ENCODE peak calls at places on chromosome 19, in eight cellular contexts. One of them, this sample, is unnamed.

GRCh38 chr19:23420824-23421223 is 25.6 kb upstream of the ZNF91 start:
- DNase-seq in choroid plexus epithelial cell: no peak
- DNase-seq in fibroblast of pulmonary artery: no peak
- DNase-seq in aorta: no peak
- DNase-seq in fibroblast of the aortic adventitia: no peak
- DNase-seq in AG09309: no peak
- DNase-seq in HFF-Myc: no peak
- DNase-seq in fibroblast of lung: no peak
- DNase-seq in this sample: no peak

GRCh38 chr19:29546583-29547190 is 20.9 kb downstream of the VSTM2B start:
- DNase-seq in HFF-Myc: no peak
- DNase-seq in AG09309: no peak
- DNase-seq in fibroblast of the aortic adventitia: no peak
- DNase-seq in aorta: no peak
- DNase-seq in fibroblast of pulmonary artery: no peak
- DNase-seq in choroid plexus epithelial cell: no peak
- DNase-seq in fibroblast of lung: no peak
- DNase-seq in this sample: no peak

GRCh38 chr19:46674416-46675178 is 13.6 kb upstream of the DACT3 start:
- DNase-seq in choroid plexus epithelial cell: peak; percentile 36
- DNase-seq in fibroblast of the aortic adventitia: no peak
- DNase-seq in aorta: no peak
- DNase-seq in fibroblast of lung: no peak
- DNase-seq in AG09309: no peak
- DNase-seq in HFF-Myc: no peak
- DNase-seq in fibroblast of pulmonary artery: peak; percentile 25
- DNase-seq in this sample: no peak

GRCh38 chr19:54526972-54527371 is 24.3 kb downstream of the LAIR2 start:
- DNase-seq in AG09309: no peak
- DNase-seq in choroid plexus epithelial cell: no peak
- DNase-seq in HFF-Myc: no peak
- DNase-seq in aorta: no peak
- DNase-seq in fibroblast of pulmonary artery: no peak
- DNase-seq in fibroblast of lung: no peak
- DNase-seq in fibroblast of the aortic adventitia: no peak
- DNase-seq in this sample: no peak

GRCh38 chr19:16274466-16274865 is 50.2 kb upstream of the KLF2 start:
- DNase-seq in fibroblast of lung: no peak
- DNase-seq in fibroblast of pulmonary artery: peak; percentile 60
- DNase-seq in aorta: no peak
- DNase-seq in choroid plexus epithelial cell: no peak
- DNase-seq in HFF-Myc: no peak
- DNase-seq in fibroblast of the aortic adventitia: peak; percentile 25
- DNase-seq in AG09309: no peak
- DNase-seq in this sample: peak; percentile 39

GRCh38 chr19:53002479-53002878 is 11.2 kb upstream of the ERVV-1 start:
- DNase-seq in fibroblast of lung: no peak
- DNase-seq in AG09309: no peak
- DNase-seq in aorta: no peak
- DNase-seq in HFF-Myc: no peak
- DNase-seq in fibroblast of pulmonary artery: no peak
- DNase-seq in fibroblast of the aortic adventitia: no peak
- DNase-seq in choroid plexus epithelial cell: no peak
- DNase-seq in this sample: no peak

GRCh38 chr19:35963514-35963913 is 27.3 kb downstream of the LRFN3 start:
- DNase-seq in HFF-Myc: peak; percentile 62
- DNase-seq in aorta: no peak
- DNase-seq in AG09309: no peak
- DNase-seq in fibroblast of lung: peak; percentile 57
- DNase-seq in choroid plexus epithelial cell: peak; percentile 76
- DNase-seq in fibroblast of pulmonary artery: peak; percentile 74
- DNase-seq in fibroblast of the aortic adventitia: peak; percentile 62
- DNase-seq in this sample: peak; percentile 64

GRCh38 chr19:46392252-46392801 is 21.0 kb downstream of the CCDC8 start:
- DNase-seq in fibroblast of pulmonary artery: peak; percentile 75
- DNase-seq in fibroblast of the aortic adventitia: peak; percentile 67
- DNase-seq in HFF-Myc: no peak
- DNase-seq in choroid plexus epithelial cell: peak; percentile 71
- DNase-seq in AG09309: peak; percentile 31
- DNase-seq in aorta: peak; percentile 58
- DNase-seq in fibroblast of lung: peak; percentile 84
- DNase-seq in this sample: peak; percentile 65

GRCh38 chr19:869245-870177 is 10.0 kb downstream of the CFD start:
- DNase-seq in choroid plexus epithelial cell: peak; percentile 96
- DNase-seq in aorta: peak; percentile 89
- DNase-seq in fibroblast of lung: peak; percentile 96
- DNase-seq in fibroblast of pulmonary artery: peak; percentile 89
- DNase-seq in AG09309: peak; percentile 79
- DNase-seq in fibroblast of the aortic adventitia: peak; percentile 98
- DNase-seq in HFF-Myc: peak; percentile 90
- DNase-seq in this sample: peak; percentile 96

GRCh38 chr19:55418185-55418584 is 10.6 kb upstream of the UBE2S start:
- DNase-seq in choroid plexus epithelial cell: peak; percentile 92
- DNase-seq in fibroblast of lung: peak; percentile 86
- DNase-seq in aorta: no peak
- DNase-seq in fibroblast of pulmonary artery: peak; percentile 88
- DNase-seq in fibroblast of the aortic adventitia: peak; percentile 90
- DNase-seq in AG09309: peak; percentile 62
- DNase-seq in HFF-Myc: peak; percentile 61
- DNase-seq in this sample: peak; percentile 85

GRCh38 chr19:964761-965694 is 19.1 kb upstream of the WDR18 start:
- DNase-seq in choroid plexus epithelial cell: peak; percentile 45
- DNase-seq in HFF-Myc: no peak
- DNase-seq in aorta: no peak
- DNase-seq in fibroblast of pulmonary artery: no peak
- DNase-seq in AG09309: no peak
- DNase-seq in fibroblast of lung: peak; percentile 23
- DNase-seq in fibroblast of the aortic adventitia: no peak
- DNase-seq in this sample: peak; percentile 47

GRCh38 chr19:48751835-48752510 is 468 bp downstream of the FUT1 start:
- DNase-seq in fibroblast of pulmonary artery: no peak
- DNase-seq in fibroblast of the aortic adventitia: no peak
- DNase-seq in aorta: no peak
- DNase-seq in choroid plexus epithelial cell: no peak
- DNase-seq in fibroblast of lung: no peak
- DNase-seq in HFF-Myc: no peak
- DNase-seq in AG09309: no peak
- DNase-seq in this sample: no peak

GRCh38 chr19:5804516-5805464 is at the start of gene NRTN:
- DNase-seq in AG09309: no peak
- DNase-seq in choroid plexus epithelial cell: no peak
- DNase-seq in aorta: peak; percentile 44
- DNase-seq in fibroblast of lung: no peak
- DNase-seq in fibroblast of pulmonary artery: no peak
- DNase-seq in HFF-Myc: no peak
- DNase-seq in fibroblast of the aortic adventitia: no peak
- DNase-seq in this sample: no peak

GRCh38 chr19:51614789-51615188 is 15.4 kb downstream of the SIGLEC5 start:
- DNase-seq in fibroblast of lung: no peak
- DNase-seq in fibroblast of pulmonary artery: no peak
- DNase-seq in aorta: no peak
- DNase-seq in AG09309: no peak
- DNase-seq in fibroblast of the aortic adventitia: no peak
- DNase-seq in choroid plexus epithelial cell: no peak
- DNase-seq in HFF-Myc: no peak
- DNase-seq in this sample: no peak

GRCh38 chr19:23795462-23795861 is 36.8 kb upstream of the ZNF681 start:
- DNase-seq in fibroblast of lung: no peak
- DNase-seq in choroid plexus epithelial cell: no peak
- DNase-seq in fibroblast of pulmonary artery: no peak
- DNase-seq in fibroblast of the aortic adventitia: no peak
- DNase-seq in HFF-Myc: no peak
- DNase-seq in aorta: no peak
- DNase-seq in AG09309: no peak
- DNase-seq in this sample: no peak

GRCh38 chr19:32337176-32337808 is 8.1 kb upstream of the ZNF507 start:
- DNase-seq in fibroblast of pulmonary artery: no peak
- DNase-seq in aorta: no peak
- DNase-seq in choroid plexus epithelial cell: no peak
- DNase-seq in AG09309: no peak
- DNase-seq in fibroblast of the aortic adventitia: no peak
- DNase-seq in fibroblast of lung: no peak
- DNase-seq in HFF-Myc: no peak
- DNase-seq in this sample: no peak
- H3K4me3 ChIP-seq in fibroblast of pulmonary artery: peak overlapping the region; percentile 53
- H3K4me3 ChIP-seq in aorta: peak overlapping the region; percentile 48
- H3K4me3 ChIP-seq in choroid plexus epithelial cell: no peak overlapping the region
- H3K4me3 ChIP-seq in AG09309: no peak overlapping the region
- H3K4me3 ChIP-seq in fibroblast of the aortic adventitia: peak overlapping the region; percentile 52
- H3K4me3 ChIP-seq in fibroblast of lung: peak overlapping the region; percentile 36
- H3K4me3 ChIP-seq in HFF-Myc: no peak overlapping the region
- H3K4me3 ChIP-seq in this sample: no peak overlapping the region

DNA sequence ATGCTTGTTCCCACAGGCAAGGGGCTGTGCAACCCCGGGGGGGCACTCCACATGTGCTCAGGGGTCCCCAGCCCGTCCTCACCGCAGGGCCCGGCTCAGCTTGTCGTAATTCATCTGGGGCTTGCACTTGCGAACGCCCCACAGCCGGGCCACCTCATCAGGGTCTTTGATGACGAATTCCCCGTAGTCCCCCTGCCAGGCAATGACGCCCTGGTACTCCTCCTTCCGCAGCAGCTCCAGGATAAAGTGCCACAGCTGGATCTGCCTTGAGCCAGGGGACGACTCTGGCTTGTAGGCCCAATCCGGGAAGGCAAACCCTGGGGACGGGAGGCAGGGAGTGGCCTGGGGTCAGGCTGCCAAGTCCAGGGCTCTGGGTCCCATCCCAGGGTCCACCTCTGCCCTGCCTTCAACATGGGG is 4.7 kb downstream of the ERF start:
- DNase-seq in aorta: peak; percentile 73
- DNase-seq in choroid plexus epithelial cell: no peak
- DNase-seq in HFF-Myc: no peak
- DNase-seq in fibroblast of pulmonary artery: no peak
- DNase-seq in AG09309: no peak
- DNase-seq in fibroblast of the aortic adventitia: no peak
- DNase-seq in fibroblast of lung: no peak
- DNase-seq in this sample: no peak
- H3K4me3 ChIP-seq in aorta: no peak overlapping the region
- H3K4me3 ChIP-seq in choroid plexus epithelial cell: no peak overlapping the region
- H3K4me3 ChIP-seq in HFF-Myc: peak overlapping the region; percentile 93
- H3K4me3 ChIP-seq in fibroblast of pulmonary artery: peak overlapping the region; percentile 42
- H3K4me3 ChIP-seq in AG09309: no peak overlapping the region
- H3K4me3 ChIP-seq in fibroblast of the aortic adventitia: peak overlapping the region; percentile 58
- H3K4me3 ChIP-seq in fibroblast of lung: no peak overlapping the region
- H3K4me3 ChIP-seq in this sample: no peak overlapping the region

DNA sequence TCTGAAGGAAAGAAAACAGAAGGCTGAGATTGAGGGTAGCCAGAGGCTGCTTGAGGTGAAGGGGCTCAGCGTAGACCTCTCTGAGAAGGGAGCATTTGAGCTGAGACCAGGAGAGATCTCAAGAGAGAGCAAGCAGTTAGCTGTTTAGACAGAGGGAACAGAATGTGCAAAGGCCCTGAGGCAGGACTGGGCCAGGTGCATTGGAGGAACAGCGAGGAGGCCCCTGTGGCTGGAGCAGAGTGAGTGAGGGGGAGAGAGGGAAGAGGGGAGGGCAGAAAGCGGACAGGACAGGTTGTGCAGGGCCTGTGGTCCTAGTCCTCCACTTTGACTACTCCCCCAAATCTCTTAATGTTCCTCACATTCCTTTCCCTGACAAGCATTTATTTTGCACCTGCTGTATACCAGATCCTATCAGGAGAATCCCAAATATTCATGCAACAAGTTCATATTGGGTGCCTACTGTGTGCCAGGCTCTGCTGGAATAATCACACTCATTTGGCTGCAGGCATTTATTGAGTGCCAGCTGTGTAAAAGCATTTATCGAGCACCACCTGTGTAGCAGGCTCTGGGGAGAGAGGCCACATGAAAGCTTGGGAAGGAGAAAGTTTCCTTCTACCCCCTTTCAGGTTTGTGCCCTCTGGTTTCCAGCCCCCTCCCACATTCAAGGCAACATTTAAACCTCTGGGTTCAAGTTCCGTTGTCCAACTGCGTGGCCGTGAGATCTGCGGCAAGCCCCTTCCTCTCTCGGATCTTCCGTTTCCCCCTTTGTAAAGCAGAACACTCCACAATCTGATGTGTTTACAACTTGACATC is 36.5 kb downstream of the NFIC start:
- DNase-seq in AG09309: no peak
- DNase-seq in HFF-Myc: no peak
- DNase-seq in fibroblast of lung: no peak
- DNase-seq in choroid plexus epithelial cell: no peak
- DNase-seq in fibroblast of pulmonary artery: no peak
- DNase-seq in fibroblast of the aortic adventitia: no peak
- DNase-seq in aorta: no peak
- DNase-seq in this sample: no peak
- H3K4me3 ChIP-seq in AG09309: peak overlapping the region; percentile 12
- H3K4me3 ChIP-seq in HFF-Myc: peak overlapping the region; percentile 31
- H3K4me3 ChIP-seq in fibroblast of lung: no peak overlapping the region
- H3K4me3 ChIP-seq in choroid plexus epithelial cell: no peak overlapping the region
- H3K4me3 ChIP-seq in fibroblast of pulmonary artery: no peak overlapping the region
- H3K4me3 ChIP-seq in fibroblast of the aortic adventitia: no peak overlapping the region
- H3K4me3 ChIP-seq in aorta: no peak overlapping the region
- H3K4me3 ChIP-seq in this sample: no peak overlapping the region

GRCh38 chr19:3368441-3368795 is 2.0 kb downstream of the NFIC start:
- DNase-seq in choroid plexus epithelial cell: no peak
- DNase-seq in aorta: no peak
- DNase-seq in fibroblast of pulmonary artery: no peak
- DNase-seq in HFF-Myc: no peak
- DNase-seq in fibroblast of lung: no peak
- DNase-seq in AG09309: no peak
- DNase-seq in fibroblast of the aortic adventitia: no peak
- DNase-seq in this sample: no peak
- H3K4me3 ChIP-seq in choroid plexus epithelial cell: peak overlapping the region; percentile 74
- H3K4me3 ChIP-seq in aorta: peak overlapping the region; percentile 96
- H3K4me3 ChIP-seq in fibroblast of pulmonary artery: peak overlapping the region; percentile 81
- H3K4me3 ChIP-seq in HFF-Myc: peak overlapping the region; percentile 82
- H3K4me3 ChIP-seq in fibroblast of lung: peak overlapping the region; percentile 70
- H3K4me3 ChIP-seq in AG09309: peak overlapping the region; percentile 69
- H3K4me3 ChIP-seq in fibroblast of the aortic adventitia: peak overlapping the region; percentile 78
- H3K4me3 ChIP-seq in this sample: peak overlapping the region; percentile 82

DNA sequence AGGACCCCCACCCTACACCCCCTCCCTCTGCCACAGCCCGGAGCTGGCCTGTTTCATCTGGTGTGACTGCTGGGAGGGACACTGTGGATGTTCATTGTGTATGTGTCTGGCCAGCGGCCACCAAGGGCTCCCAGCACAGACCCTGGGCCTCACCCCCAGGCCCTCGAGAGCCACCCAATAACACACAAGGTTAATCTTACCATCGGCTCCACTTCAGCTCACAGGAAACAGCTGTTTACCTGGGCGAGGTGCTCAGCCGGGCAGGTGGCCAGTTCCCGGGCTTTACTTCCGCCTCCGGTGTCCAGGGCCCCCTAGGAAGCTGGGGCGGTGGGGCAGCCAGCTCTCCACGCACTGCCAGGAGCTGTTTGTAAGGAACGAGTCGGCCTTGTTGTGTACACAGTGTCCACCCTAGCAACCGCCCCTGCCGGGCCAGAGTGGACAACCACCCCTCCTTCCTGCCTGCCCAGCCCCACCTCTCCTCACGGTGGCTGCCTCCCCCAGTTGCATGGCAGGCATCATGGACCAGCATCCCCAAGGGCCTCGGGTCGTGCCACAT is 49.5 kb downstream of the COMP start:
- DNase-seq in choroid plexus epithelial cell: peak; percentile 27
- DNase-seq in HFF-Myc: no peak
- DNase-seq in AG09309: no peak
- DNase-seq in fibroblast of the aortic adventitia: no peak
- DNase-seq in aorta: no peak
- DNase-seq in fibroblast of pulmonary artery: peak; percentile 13
- DNase-seq in fibroblast of lung: no peak
- DNase-seq in this sample: no peak
- H3K4me3 ChIP-seq in choroid plexus epithelial cell: no peak overlapping the region
- H3K4me3 ChIP-seq in HFF-Myc: no peak overlapping the region
- H3K4me3 ChIP-seq in AG09309: no peak overlapping the region
- H3K4me3 ChIP-seq in fibroblast of the aortic adventitia: no peak overlapping the region
- H3K4me3 ChIP-seq in aorta: no peak overlapping the region
- H3K4me3 ChIP-seq in fibroblast of pulmonary artery: no peak overlapping the region
- H3K4me3 ChIP-seq in fibroblast of lung: no peak overlapping the region
- H3K4me3 ChIP-seq in this sample: no peak overlapping the region

This sample was measured in fibroblast of mammary gland.